ENCODE peak calls at places on chromosomes 6 and 20, in seven cellular contexts. E is GM12878, C is A549, N is stomach, W is ovary, A is transverse colon, Z is H1. O is an unnamed sample.

GRCh38 chr20:47847882-47848485 is 62.7 kb upstream of the SULF2 start:
- DNase-seq in E (no peak), Z (no peak), W (no peak), N (no peak), C (no peak), A (no peak), O (no peak)

GRCh38 chr6:133761706-133762105 is 127.2 kb upstream of the TCF21 start:
- DNase-seq in N (no peak), A (no peak), Z (no peak), E (no peak), C (no peak), W (no peak), O (no peak)

GRCh38 chr6:47076422-47077344 is 34.6 kb upstream of the ADGRF1 start:
- DNase-seq in A (peak; percentile 17), C (no peak), W (peak; percentile 50), Z (no peak), E (no peak), N (peak; percentile 84), O (no peak)

GRCh38 chr6:50817638-50817950 is 1.1 kb upstream of the TFAP2B start:
- DNase-seq in N (no peak), W (no peak), E (no peak), C (no peak), A (no peak), Z (no peak), O (no peak)

GRCh38 chr6:137736048-137736846 is 130.8 kb upstream of the TNFAIP3 start:
- DNase-seq in W (no peak), Z (no peak), E (no peak), C (no peak), A (no peak), N (no peak), O (no peak)

GRCh38 chr6:111559193-111560097 is 46.2 kb downstream of the TRAF3IP2 start:
- DNase-seq in Z (no peak), E (no peak), W (no peak), C (no peak), N (no peak), A (no peak), O (no peak)

GRCh38 chr20:38210741-38211140 is 45.7 kb upstream of the TGM2 start:
- DNase-seq in E (no peak), N (no peak), A (no peak), C (no peak), W (peak; percentile 28), Z (no peak), O (peak; percentile 48)

GRCh38 chr6:36594816-36595167 is 630 bp downstream of the SRSF3 start:
- DNase-seq in A (no peak), W (no peak), E (no peak), N (no peak), Z (no peak), C (no peak), O (peak; percentile 29)

GRCh38 chr20:38311100-38311499 is 7.1 kb downstream of the BPI start:
- DNase-seq in W (no peak), A (no peak), Z (no peak), C (no peak), E (no peak), N (no peak), O (no peak)

GRCh38 chr20:17985388-17986018 is 16.7 kb downstream of the MGME1 start:
- DNase-seq in Z (no peak), C (no peak), N (no peak), E (no peak), W (no peak), A (peak; percentile 21), O (no peak)

GRCh38 chr20:4067600-4068261 is 52.4 kb upstream of the RNF24 start:
- DNase-seq in Z (no peak), W (no peak), A (no peak), C (no peak), N (no peak), E (no peak), O (peak; percentile 44)

GRCh38 chr6:151822252-151823111 is 15.0 kb downstream of the ESR1 start:
- DNase-seq in A (peak; percentile 28), E (peak; percentile 32), N (no peak), C (no peak), W (no peak), Z (no peak), O (no peak)

GRCh38 chr6:156943167-156943566 is 166.0 kb downstream of the ARID1B start:
- DNase-seq in A (no peak), E (no peak), W (no peak), C (no peak), Z (no peak), N (no peak), O (no peak)
- H3K4me1 ChIP-seq in A (peaks cover 10% of the 10 kb centered on the region), E (no peaks in the 10 kb centered on the region), W (peaks cover 14% of the 10 kb centered on the region), C (peaks cover 11% of the 10 kb centered on the region), Z (peaks cover 7% of the 10 kb centered on the region), N (peaks cover 26% of the 10 kb centered on the region), O (peaks cover 53% of the 10 kb centered on the region)

GRCh38 chr20:33688938-33689424 is 2.8 kb upstream of the E2F1 start:
- DNase-seq in E (no peak), C (no peak), A (no peak), W (no peak), Z (no peak), N (peak; percentile 66), O (no peak)
- TF ChIP-seq EP300 in E (no peak), C (no peak), A (no peak), W (no peak), Z (no peak), N (no peak), O (no peak)

DNA sequence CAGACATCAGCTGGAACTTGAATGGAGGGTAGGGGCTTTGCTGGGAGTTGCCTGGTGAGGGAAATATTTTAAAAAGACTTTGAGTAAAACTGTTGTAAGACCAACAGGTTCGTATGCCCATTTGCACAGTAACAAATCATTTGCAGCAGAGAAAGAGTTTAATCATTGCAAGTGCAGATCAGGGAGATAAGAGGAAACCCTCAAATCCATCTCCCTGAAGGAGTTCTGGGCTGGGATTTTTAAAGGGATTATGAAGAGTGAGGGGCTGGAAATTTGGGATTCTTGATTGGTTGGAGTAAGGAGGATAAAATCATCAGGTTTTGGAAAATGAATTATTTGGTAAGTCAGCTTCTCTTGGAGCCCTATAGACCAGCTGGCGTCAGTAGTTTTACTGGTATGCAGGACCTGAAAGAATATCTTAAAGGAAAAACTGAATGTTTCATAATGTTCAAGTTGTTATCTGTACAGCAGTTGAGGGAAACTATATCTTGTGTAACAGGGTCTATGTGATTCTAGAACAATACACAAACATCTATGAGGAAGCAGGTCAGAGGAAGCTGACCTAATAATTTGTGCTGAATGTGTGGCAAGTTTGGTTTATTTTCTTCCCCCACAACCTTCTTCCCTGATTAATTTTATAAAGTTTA is 295.5 kb downstream of the PLCB1 start:
- DNase-seq in E (no peak), Z (no peak), C (no peak), W (no peak), N (no peak), A (no peak), O (no peak)
- H3K4me1 ChIP-seq in E (no peaks in the 10 kb centered on the region), Z (peaks cover 3% of the 10 kb centered on the region), C (no peaks in the 10 kb centered on the region), W (peaks cover 5% of the 10 kb centered on the region), N (no peaks in the 10 kb centered on the region), A (peaks cover under 1% of the 10 kb centered on the region), O (peaks cover 75% of the 10 kb centered on the region)

DNA sequence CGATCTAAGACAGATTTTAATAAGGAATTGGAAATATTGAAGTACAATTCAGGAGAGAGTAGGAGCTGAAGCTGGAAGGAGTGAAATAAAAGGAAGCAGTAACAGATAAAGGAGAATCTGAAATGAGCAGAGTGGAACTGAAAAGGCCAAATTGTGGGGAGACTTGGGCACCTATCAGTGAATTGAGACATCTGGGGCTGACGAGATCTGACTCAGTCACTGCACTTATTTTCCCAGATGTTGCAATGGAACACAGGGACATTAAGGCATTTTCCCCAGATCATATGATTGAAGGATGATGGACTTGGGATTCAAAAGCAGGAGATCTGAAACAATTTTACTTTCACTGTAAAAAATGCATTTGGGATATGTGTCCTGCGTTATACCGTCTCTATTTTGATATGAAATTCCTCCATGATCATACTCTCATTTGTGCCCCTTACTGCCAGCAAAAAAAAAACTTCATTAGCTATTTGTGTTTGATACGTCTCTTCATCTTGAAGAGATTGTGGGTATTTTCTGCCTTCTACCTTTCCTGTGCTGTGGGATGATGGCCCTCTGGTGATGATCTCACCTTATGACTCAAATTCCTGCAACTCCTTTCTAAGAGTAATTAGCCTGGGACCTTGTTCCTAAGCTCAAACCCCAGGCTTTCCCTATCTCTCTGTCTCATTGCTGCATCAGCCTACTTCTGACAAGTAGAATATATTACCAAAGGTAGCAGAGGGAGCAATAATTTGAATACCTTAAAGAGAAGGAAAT is 278.5 kb upstream of the MAN1A1 start:
- DNase-seq in N (no peak), W (no peak), A (no peak), C (no peak), E (no peak), Z (no peak), O (no peak)
- TF ChIP-seq EP300 in N (no peak), W (no peak), A (no peak), C (no peak), E (no peak), Z (no peak), O (no peak)

GRCh38 chr20:56899495-56899894 is 270.4 kb downstream of the TFAP2C start:
- DNase-seq in W (no peak), A (no peak), E (no peak), Z (no peak), N (no peak), C (no peak), O (no peak)

GRCh38 chr20:56903421-56903820 is 274.3 kb downstream of the TFAP2C start:
- DNase-seq in A (no peak), C (no peak), Z (no peak), N (no peak), W (no peak), E (no peak), O (no peak)

GRCh38 chr20:56900252-56900651 is 271.1 kb downstream of the TFAP2C start:
- DNase-seq in Z (no peak), E (no peak), W (no peak), N (no peak), C (no peak), A (no peak), O (no peak)

GRCh38 chr20:56903858-56904257 is 274.8 kb downstream of the TFAP2C start:
- DNase-seq in A (no peak), Z (no peak), E (no peak), W (no peak), C (no peak), N (no peak), O (no peak)
- H3K4me1 ChIP-seq in A (no peaks in the 10 kb centered on the region), Z (no peaks in the 10 kb centered on the region), E (no peaks in the 10 kb centered on the region), W (no peaks in the 10 kb centered on the region), C (no peaks in the 10 kb centered on the region), N (no peaks in the 10 kb centered on the region), O (no peaks in the 10 kb centered on the region)

GRCh38 chr6:155108070-155108815 is 113.1 kb downstream of the TIAM2 start:
- DNase-seq in A (no peak), E (no peak), C (no peak), W (no peak), Z (no peak), N (no peak), O (no peak)
- TF ChIP-seq EP300 in A (no peak), E (no peak), C (no peak), W (no peak), Z (no peak), N (no peak), O (no peak)

GRCh38 chr6:42403831-42404230 is 47.9 kb downstream of the TRERF1 start:
- DNase-seq in N (no peak), W (no peak), C (no peak), E (no peak), A (no peak), Z (no peak), O (no peak)
- H3K4me1 ChIP-seq in N (peaks cover 17% of the 10 kb centered on the region), W (peaks cover 7% of the 10 kb centered on the region), C (peaks cover 45% of the 10 kb centered on the region), E (peaks cover 18% of the 10 kb centered on the region), A (peaks cover 25% of the 10 kb centered on the region), Z (peaks cover 23% of the 10 kb centered on the region), O (no peaks in the 10 kb centered on the region)

DNA sequence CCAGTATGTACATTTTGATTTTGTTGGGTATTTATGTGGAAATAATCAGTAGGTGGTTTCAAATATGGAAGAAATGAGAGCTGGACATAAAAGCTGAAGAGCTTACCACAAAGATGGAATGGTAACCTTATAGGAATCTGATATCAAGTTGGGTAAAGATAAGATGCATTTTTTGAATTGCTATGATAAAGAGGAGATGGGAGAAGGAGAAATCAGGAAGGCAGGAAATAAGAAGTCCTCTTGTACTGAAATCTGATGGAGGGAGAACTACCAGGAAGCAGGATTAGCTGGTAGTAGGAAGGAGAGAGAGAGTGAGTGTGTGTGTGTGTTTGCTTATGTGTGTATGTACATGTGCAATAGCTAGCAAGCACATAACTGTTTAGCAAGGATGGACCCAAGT is 468.4 kb downstream of the PHF3 start:
- DNase-seq in W (no peak), Z (no peak), A (no peak), C (no peak), E (no peak), N (no peak), O (no peak)
- TF ChIP-seq EP300 in W (no peak), Z (no peak), A (no peak), C (no peak), E (no peak), N (no peak), O (no peak)

O was measured in sigmoid colon.